ENCODE peak calls at places on chromosomes 2 and 18, in five cellular contexts. O is OCI-LY7, W is mucosa of descending colon, G is kidney, J is astrocyte of the spinal cord. U is an unnamed sample.

GRCh38 chr2:170090229-170090628 is 87.7 kb upstream of the MYO3B start:
- DNase-seq in O (no peak), W (no peak), G (no peak), J (no peak), U (no peak)

GRCh38 chr2:74387346-74387745 is 7.2 kb upstream of the DCTN1 start:
- DNase-seq in O (no peak), W (no peak), G (no peak), J (peak), U (no peak)

GRCh38 chr2:209960676-209961630 is 41.5 kb upstream of the RPE start:
- DNase-seq in O (peak), W (no peak), G (no peak), J (peak), U (no peak)

GRCh38 chr2:20608666-20609348 is 42.1 kb downstream of the HS1BP3 start:
- DNase-seq in O (no peak), W (peak), G (no peak), J (no peak), U (peak)

GRCh38 chr2:100833330-100833729 is 13.4 kb downstream of the NPAS2 start:
- DNase-seq in O (no peak), W (no peak), G (no peak), J (no peak), U (no peak)

GRCh38 chr2:127004893-127005600 is 101.9 kb downstream of the BIN1 start:
- DNase-seq in O (no peak), W (no peak), G (no peak), J (no peak), U (no peak)

GRCh38 chr2:227783404-227784138 is 30.1 kb upstream of the CCL20 start:
- DNase-seq in O (no peak), W (no peak), G (no peak), J (no peak), U (no peak)

GRCh38 chr2:206198677-206199076 is 39.0 kb downstream of the EEF1B2 start:
- DNase-seq in O (no peak), W (no peak), G (no peak), J (no peak), U (no peak)

GRCh38 chr2:144524190-144524957 is 4.5 kb upstream of the ZEB2 start:
- DNase-seq in O (peak), W (peak), G (peak), J (peak), U (no peak)

GRCh38 chr2:233351423-233351822 is 2.9 kb upstream of the DGKD start:
- DNase-seq in O (no peak), W (no peak), G (no peak), J (peak), U (no peak)

GRCh38 chr2:241560883-241561474 is 2.4 kb downstream of the BOK start:
- DNase-seq in O (no peak), W (no peak), G (peak), J (no peak), U (no peak)

GRCh38 chr2:60862642-60863041 is 18.7 kb upstream of the REL start:
- DNase-seq in O (no peak), W (no peak), G (no peak), J (no peak), U (no peak)

GRCh38 chr2:216548901-216549321 is 50.3 kb downstream of the RPL37A start:
- DNase-seq in O (no peak), W (no peak), G (no peak), J (peak), U (no peak)

GRCh38 chr18:9516437-9517064 is 41.2 kb downstream of the RALBP1 start:
- DNase-seq in O (peak), W (no peak), G (no peak), J (peak), U (no peak)

GRCh38 chr2:140808816-140809215 is 1322.0 kb downstream of the LRP1B start:
- DNase-seq in O (no peak), W (no peak), G (no peak), J (no peak), U (no peak)

GRCh38 chr2:12300019-12300602 is 416.6 kb upstream of the TRIB2 start:
- DNase-seq in O (no peak), W (no peak), G (no peak), J (no peak), U (no peak)

GRCh38 chr2:55115795-55116597 is 65.7 kb upstream of the RTN4 start:
- DNase-seq in O (no peak), W (no peak), G (no peak), J (peak), U (no peak)

GRCh38 chr2:218894168-218895157 is 13.8 kb downstream of the WNT10A start:
- DNase-seq in O (no peak), W (no peak), G (peak), J (no peak), U (peak)

GRCh38 chr18:55387139-55387984 is 200.6 kb downstream of the TCF4 start:
- DNase-seq in O (no peak), W (no peak), G (no peak), J (no peak), U (no peak)

GRCh38 chr2:137192366-137193315 is 427.3 kb downstream of the THSD7B start:
- DNase-seq in O (no peak), W (no peak), G (no peak), J (peak), U (peak)

GRCh38 chr2:70523996-70524965 is 29.3 kb downstream of the TGFA start:
- DNase-seq in O (no peak), W (peak), G (peak), J (peak), U (peak)

GRCh38 chr2:70706026-70706795 is 61.8 kb downstream of the ADD2 start:
- DNase-seq in O (no peak), W (no peak), G (no peak), J (no peak), U (no peak)

GRCh38 chr2:196431076-196431475 is 208.4 kb upstream of the CCDC150 start:
- DNase-seq in O (no peak), W (no peak), G (no peak), J (no peak), U (no peak)

GRCh38 chr18:11050966-11051365 is 98.4 kb downstream of the PIEZO2 start:
- DNase-seq in O (no peak), W (no peak), G (no peak), J (no peak), U (no peak)

GRCh38 chr2:46937457-46937856 is 21.9 kb upstream of the MCFD2 start:
- DNase-seq in O (no peak), W (no peak), G (no peak), J (no peak), U (no peak)

GRCh38 chr2:234158812-234159211 is 108.3 kb downstream of the SPP2 start:
- DNase-seq in O (no peak), W (no peak), G (no peak), J (peak), U (no peak)

GRCh38 chr2:17538022-17538843 is 2.3 kb upstream of the VSNL1 start:
- DNase-seq in O (no peak), W (peak), G (peak), J (peak), U (no peak)

GRCh38 chr2:37802899-37803379 is 122.1 kb upstream of the RMDN2 start:
- DNase-seq in O (no peak), W (no peak), G (no peak), J (peak), U (no peak)

GRCh38 chr2:161107265-161107664 is 53.0 kb upstream of the TANK start:
- DNase-seq in O (no peak), W (no peak), G (no peak), J (no peak), U (no peak)

GRCh38 chr2:167480232-167480985 is 592.1 kb downstream of the XIRP2 start:
- DNase-seq in O (no peak), W (no peak), G (no peak), J (no peak), U (no peak)

GRCh38 chr2:126843046-126843445 is 55.6 kb upstream of the TEX51 start:
- DNase-seq in O (no peak), W (no peak), G (no peak), J (no peak), U (no peak)

GRCh38 chr18:55582325-55582724 is 5.7 kb downstream of the TCF4 start:
- DNase-seq in O (no peak), W (no peak), G (no peak), J (no peak), U (no peak)

GRCh38 chr2:194602750-194603149 is 1054.3 kb upstream of the SLC39A10 start:
- DNase-seq in O (no peak), W (no peak), G (no peak), J (no peak), U (no peak)

GRCh38 chr18:13625355-13625754 is 101.0 kb downstream of the FAM210A start:
- DNase-seq in O (no peak), W (no peak), G (no peak), J (no peak), U (no peak)

GRCh38 chr2:218000137-218000536 is 2.7 kb downstream of the TNS1 start:
- DNase-seq in O (no peak), W (no peak), G (no peak), J (peak), U (no peak)

GRCh38 chr18:79625924-79626561 is 53.6 kb upstream of the CTDP1 start:
- DNase-seq in O (no peak), W (no peak), G (peak), J (no peak), U (no peak)

GRCh38 chr2:24174851-24175277 is at the start of gene FAM228A:
- DNase-seq in O (no peak), W (no peak), G (no peak), J (no peak), U (no peak)

GRCh38 chr2:24179683-24180082 is 4.8 kb downstream of the FAM228A start:
- DNase-seq in O (no peak), W (no peak), G (no peak), J (no peak), U (no peak)

GRCh38 chr2:24176326-24176725 is 1.5 kb downstream of the FAM228A start:
- DNase-seq in O (no peak), W (no peak), G (no peak), J (no peak), U (no peak)

GRCh38 chr2:24175631-24176030 is 778 bp downstream of the FAM228A start:
- DNase-seq in O (no peak), W (no peak), G (no peak), J (no peak), U (no peak)
- H3K4me3 ChIP-seq in O (no peak), W (no peak), G (no peak), J (no peak), U (peak)

GRCh38 chr18:33231474-33232317 is 208.8 kb downstream of the CCDC178 start:
- DNase-seq in O (peak), W (peak), G (peak), J (peak), U (no peak)

DNA sequence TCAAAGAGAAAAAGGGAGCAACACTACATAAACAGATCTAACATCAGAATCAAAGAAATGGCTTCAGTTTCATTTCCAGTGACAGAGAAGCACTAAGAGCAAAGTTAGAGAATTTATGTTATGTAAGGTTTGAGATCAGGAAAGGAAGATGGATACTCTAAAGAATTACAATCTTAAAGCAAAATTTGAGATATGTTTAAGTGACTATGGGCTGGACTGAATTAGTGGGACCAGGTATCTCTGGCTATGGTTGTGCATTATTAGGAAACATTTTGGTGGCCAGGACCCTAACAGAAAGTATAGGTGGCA is 208.2 kb downstream of the CCDC178 start:
- DNase-seq in O (no peak), W (no peak), G (no peak), J (no peak), U (no peak)
- TF ChIP-seq CTCF in O (peak), W (no peak), G (no peak), J (no peak), U (peak)

DNA sequence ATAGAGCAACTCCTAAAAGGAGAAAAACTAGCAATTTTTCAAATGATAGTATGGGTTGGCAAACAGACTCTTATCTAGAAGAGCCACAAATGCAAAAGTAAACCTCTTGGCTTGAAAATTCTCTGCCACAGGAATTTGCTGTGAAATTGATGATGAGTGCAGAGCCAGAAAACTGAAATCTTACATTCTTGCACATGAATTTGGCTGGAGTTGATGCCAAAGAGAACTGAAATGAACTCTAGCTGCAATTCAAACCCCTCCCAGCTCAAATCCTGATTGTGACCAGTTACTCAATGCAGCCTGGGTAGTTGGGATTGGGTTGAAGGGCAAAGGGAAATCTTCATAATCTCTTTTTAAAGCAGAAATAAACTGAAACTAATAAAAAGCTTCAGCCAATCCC is 266.6 kb downstream of the PDE11A start:
- DNase-seq in O (no peak), W (no peak), G (no peak), J (peak), U (no peak)
- H3K4me3 ChIP-seq in O (no peak), W (no peak), G (no peak), J (no peak), U (no peak)

GRCh38 chr2:42371621-42372473 is 10.8 kb upstream of the COX7A2L start:
- DNase-seq in O (no peak), W (no peak), G (no peak), J (no peak), U (no peak)
- TF ChIP-seq CTCF in O (no peak), W (no peak), G (no peak), J (no peak), U (no peak)

GRCh38 chr18:24395049-24395780 is 2.4 kb downstream of the OSBPL1A start:
- DNase-seq in O (no peak), W (no peak), G (no peak), J (no peak), U (no peak)
- H3K4me3 ChIP-seq in O (no peak), W (no peak), G (no peak), J (no peak), U (no peak)